ENCODE peak calls at places on chromosomes 16 and 17, in four cellular contexts. One of them, this sample, is unnamed.

GRCh38 chr17:72613411-72614292 is 478.8 kb downstream of the SLC39A11 start:
- DNase-seq in stimulated activated CD4-positive, alpha-beta T cell treated with anti-CD3 and anti-CD28 coated beads, Interleukin-1b, Interleukin-23, amount 100 ng/mL, for 24 hours: no peak
- DNase-seq in activated CD4-positive, CD25-positive, alpha-beta regulatory T cell treated with anti-CD3 and anti-CD28 coated beads, Interleukin-2, amount 50 U/mL, for 16 hours: no peak
- DNase-seq in EL: peak; percentile 51
- DNase-seq in this sample: no peak

GRCh38 chr16:4315185-4316102 is at the start of gene GLIS2:
- DNase-seq in stimulated activated CD4-positive, alpha-beta T cell treated with anti-CD3 and anti-CD28 coated beads, Interleukin-1b, Interleukin-23, amount 100 ng/mL, for 24 hours: no peak
- DNase-seq in activated CD4-positive, CD25-positive, alpha-beta regulatory T cell treated with anti-CD3 and anti-CD28 coated beads, Interleukin-2, amount 50 U/mL, for 16 hours: no peak
- DNase-seq in EL: peak; percentile 83
- DNase-seq in this sample: peak; percentile 90

GRCh38 chr16:87375426-87376135 is 8.0 kb downstream of the FBXO31 start:
- DNase-seq in stimulated activated CD4-positive, alpha-beta T cell treated with anti-CD3 and anti-CD28 coated beads, Interleukin-1b, Interleukin-23, amount 100 ng/mL, for 24 hours: no peak
- DNase-seq in activated CD4-positive, CD25-positive, alpha-beta regulatory T cell treated with anti-CD3 and anti-CD28 coated beads, Interleukin-2, amount 50 U/mL, for 16 hours: no peak
- DNase-seq in EL: peak; percentile 35
- DNase-seq in this sample: no peak

GRCh38 chr17:62703776-62704380 is 76.4 kb downstream of the MRC2 start:
- DNase-seq in stimulated activated CD4-positive, alpha-beta T cell treated with anti-CD3 and anti-CD28 coated beads, Interleukin-1b, Interleukin-23, amount 100 ng/mL, for 24 hours: peak; percentile 40
- DNase-seq in activated CD4-positive, CD25-positive, alpha-beta regulatory T cell treated with anti-CD3 and anti-CD28 coated beads, Interleukin-2, amount 50 U/mL, for 16 hours: peak; percentile 39
- DNase-seq in EL: peak; percentile 72
- DNase-seq in this sample: peak; percentile 87

GRCh38 chr16:84607694-84608093 is 10.2 kb downstream of the COTL1 start:
- DNase-seq in stimulated activated CD4-positive, alpha-beta T cell treated with anti-CD3 and anti-CD28 coated beads, Interleukin-1b, Interleukin-23, amount 100 ng/mL, for 24 hours: no peak
- DNase-seq in activated CD4-positive, CD25-positive, alpha-beta regulatory T cell treated with anti-CD3 and anti-CD28 coated beads, Interleukin-2, amount 50 U/mL, for 16 hours: no peak
- DNase-seq in EL: no peak
- DNase-seq in this sample: no peak

GRCh38 chr17:74862108-74862901 is 2.6 kb upstream of the GRIN2C start:
- DNase-seq in stimulated activated CD4-positive, alpha-beta T cell treated with anti-CD3 and anti-CD28 coated beads, Interleukin-1b, Interleukin-23, amount 100 ng/mL, for 24 hours: peak; percentile 47
- DNase-seq in activated CD4-positive, CD25-positive, alpha-beta regulatory T cell treated with anti-CD3 and anti-CD28 coated beads, Interleukin-2, amount 50 U/mL, for 16 hours: peak; percentile 39
- DNase-seq in EL: peak; percentile 63
- DNase-seq in this sample: peak; percentile 91

GRCh38 chr16:85402910-85403692 is 210.0 kb upstream of the GSE1 start:
- DNase-seq in stimulated activated CD4-positive, alpha-beta T cell treated with anti-CD3 and anti-CD28 coated beads, Interleukin-1b, Interleukin-23, amount 100 ng/mL, for 24 hours: no peak
- DNase-seq in activated CD4-positive, CD25-positive, alpha-beta regulatory T cell treated with anti-CD3 and anti-CD28 coated beads, Interleukin-2, amount 50 U/mL, for 16 hours: no peak
- DNase-seq in EL: peak; percentile 25
- DNase-seq in this sample: no peak

GRCh38 chr16:66701516-66701915 is 5.0 kb upstream of the CMTM4 start:
- DNase-seq in stimulated activated CD4-positive, alpha-beta T cell treated with anti-CD3 and anti-CD28 coated beads, Interleukin-1b, Interleukin-23, amount 100 ng/mL, for 24 hours: no peak
- DNase-seq in activated CD4-positive, CD25-positive, alpha-beta regulatory T cell treated with anti-CD3 and anti-CD28 coated beads, Interleukin-2, amount 50 U/mL, for 16 hours: no peak
- DNase-seq in EL: no peak
- DNase-seq in this sample: no peak

GRCh38 chr17:2087597-2088211 is 32.8 kb downstream of the HIC1 start:
- DNase-seq in stimulated activated CD4-positive, alpha-beta T cell treated with anti-CD3 and anti-CD28 coated beads, Interleukin-1b, Interleukin-23, amount 100 ng/mL, for 24 hours: peak; percentile 16
- DNase-seq in activated CD4-positive, CD25-positive, alpha-beta regulatory T cell treated with anti-CD3 and anti-CD28 coated beads, Interleukin-2, amount 50 U/mL, for 16 hours: no peak
- DNase-seq in EL: no peak
- DNase-seq in this sample: no peak

GRCh38 chr17:64778367-64779290 is 116.5 kb upstream of the SMURF2 start:
- DNase-seq in stimulated activated CD4-positive, alpha-beta T cell treated with anti-CD3 and anti-CD28 coated beads, Interleukin-1b, Interleukin-23, amount 100 ng/mL, for 24 hours: no peak
- DNase-seq in activated CD4-positive, CD25-positive, alpha-beta regulatory T cell treated with anti-CD3 and anti-CD28 coated beads, Interleukin-2, amount 50 U/mL, for 16 hours: no peak
- DNase-seq in EL: no peak
- DNase-seq in this sample: no peak

GRCh38 chr16:3143189-3143588 is 8.4 kb downstream of the ZNF213 start:
- DNase-seq in stimulated activated CD4-positive, alpha-beta T cell treated with anti-CD3 and anti-CD28 coated beads, Interleukin-1b, Interleukin-23, amount 100 ng/mL, for 24 hours: no peak
- DNase-seq in activated CD4-positive, CD25-positive, alpha-beta regulatory T cell treated with anti-CD3 and anti-CD28 coated beads, Interleukin-2, amount 50 U/mL, for 16 hours: no peak
- DNase-seq in EL: no peak
- DNase-seq in this sample: no peak

GRCh38 chr17:48550313-48551205 is 5.7 kb upstream of the HOXB2 start:
- DNase-seq in stimulated activated CD4-positive, alpha-beta T cell treated with anti-CD3 and anti-CD28 coated beads, Interleukin-1b, Interleukin-23, amount 100 ng/mL, for 24 hours: no peak
- DNase-seq in activated CD4-positive, CD25-positive, alpha-beta regulatory T cell treated with anti-CD3 and anti-CD28 coated beads, Interleukin-2, amount 50 U/mL, for 16 hours: no peak
- DNase-seq in EL: no peak
- DNase-seq in this sample: no peak

GRCh38 chr17:78127240-78127887 is 1.2 kb downstream of the TMC6 start:
- DNase-seq in stimulated activated CD4-positive, alpha-beta T cell treated with anti-CD3 and anti-CD28 coated beads, Interleukin-1b, Interleukin-23, amount 100 ng/mL, for 24 hours: no peak
- DNase-seq in activated CD4-positive, CD25-positive, alpha-beta regulatory T cell treated with anti-CD3 and anti-CD28 coated beads, Interleukin-2, amount 50 U/mL, for 16 hours: no peak
- DNase-seq in EL: no peak
- DNase-seq in this sample: no peak

GRCh38 chr16:86991679-86992078 is 325.5 kb downstream of the C16orf95 start:
- DNase-seq in stimulated activated CD4-positive, alpha-beta T cell treated with anti-CD3 and anti-CD28 coated beads, Interleukin-1b, Interleukin-23, amount 100 ng/mL, for 24 hours: no peak
- DNase-seq in activated CD4-positive, CD25-positive, alpha-beta regulatory T cell treated with anti-CD3 and anti-CD28 coated beads, Interleukin-2, amount 50 U/mL, for 16 hours: no peak
- DNase-seq in EL: peak; percentile 54
- DNase-seq in this sample: no peak

GRCh38 chr17:19768046-19768782 is 20.1 kb upstream of the ALDH3A1 start:
- DNase-seq in stimulated activated CD4-positive, alpha-beta T cell treated with anti-CD3 and anti-CD28 coated beads, Interleukin-1b, Interleukin-23, amount 100 ng/mL, for 24 hours: no peak
- DNase-seq in activated CD4-positive, CD25-positive, alpha-beta regulatory T cell treated with anti-CD3 and anti-CD28 coated beads, Interleukin-2, amount 50 U/mL, for 16 hours: no peak
- DNase-seq in EL: no peak
- DNase-seq in this sample: no peak

GRCh38 chr17:3012926-3013581 is 50.4 kb downstream of the OR1D5 start:
- DNase-seq in stimulated activated CD4-positive, alpha-beta T cell treated with anti-CD3 and anti-CD28 coated beads, Interleukin-1b, Interleukin-23, amount 100 ng/mL, for 24 hours: peak; percentile 33
- DNase-seq in activated CD4-positive, CD25-positive, alpha-beta regulatory T cell treated with anti-CD3 and anti-CD28 coated beads, Interleukin-2, amount 50 U/mL, for 16 hours: peak; percentile 20
- DNase-seq in EL: peak; percentile 58
- DNase-seq in this sample: peak; percentile 68

GRCh38 chr17:40113110-40113960 is 8.4 kb upstream of the MSL1 start:
- DNase-seq in stimulated activated CD4-positive, alpha-beta T cell treated with anti-CD3 and anti-CD28 coated beads, Interleukin-1b, Interleukin-23, amount 100 ng/mL, for 24 hours: peak; percentile 76
- DNase-seq in activated CD4-positive, CD25-positive, alpha-beta regulatory T cell treated with anti-CD3 and anti-CD28 coated beads, Interleukin-2, amount 50 U/mL, for 16 hours: peak; percentile 86
- DNase-seq in EL: peak; percentile 96
- DNase-seq in this sample: peak; percentile 98

GRCh38 chr16:8892101-8892575 is 10.0 kb downstream of the LITAFD start:
- DNase-seq in stimulated activated CD4-positive, alpha-beta T cell treated with anti-CD3 and anti-CD28 coated beads, Interleukin-1b, Interleukin-23, amount 100 ng/mL, for 24 hours: no peak
- DNase-seq in activated CD4-positive, CD25-positive, alpha-beta regulatory T cell treated with anti-CD3 and anti-CD28 coated beads, Interleukin-2, amount 50 U/mL, for 16 hours: no peak
- DNase-seq in EL: no peak
- DNase-seq in this sample: no peak

GRCh38 chr17:40922239-40922638 is 15.2 kb downstream of the KRT23 start:
- DNase-seq in stimulated activated CD4-positive, alpha-beta T cell treated with anti-CD3 and anti-CD28 coated beads, Interleukin-1b, Interleukin-23, amount 100 ng/mL, for 24 hours: no peak
- DNase-seq in activated CD4-positive, CD25-positive, alpha-beta regulatory T cell treated with anti-CD3 and anti-CD28 coated beads, Interleukin-2, amount 50 U/mL, for 16 hours: no peak
- DNase-seq in EL: peak; percentile 88
- DNase-seq in this sample: no peak

GRCh38 chr17:55202906-55203305 is 61.9 kb upstream of the HLF start:
- DNase-seq in stimulated activated CD4-positive, alpha-beta T cell treated with anti-CD3 and anti-CD28 coated beads, Interleukin-1b, Interleukin-23, amount 100 ng/mL, for 24 hours: no peak
- DNase-seq in activated CD4-positive, CD25-positive, alpha-beta regulatory T cell treated with anti-CD3 and anti-CD28 coated beads, Interleukin-2, amount 50 U/mL, for 16 hours: no peak
- DNase-seq in EL: no peak
- DNase-seq in this sample: no peak

GRCh38 chr16:85239871-85240270 is 127.6 kb upstream of the CIBAR2 start:
- DNase-seq in stimulated activated CD4-positive, alpha-beta T cell treated with anti-CD3 and anti-CD28 coated beads, Interleukin-1b, Interleukin-23, amount 100 ng/mL, for 24 hours: no peak
- DNase-seq in activated CD4-positive, CD25-positive, alpha-beta regulatory T cell treated with anti-CD3 and anti-CD28 coated beads, Interleukin-2, amount 50 U/mL, for 16 hours: no peak
- DNase-seq in EL: no peak
- DNase-seq in this sample: no peak

GRCh38 chr16:12305847-12306246 is 329.3 kb downstream of the SNX29 start:
- DNase-seq in stimulated activated CD4-positive, alpha-beta T cell treated with anti-CD3 and anti-CD28 coated beads, Interleukin-1b, Interleukin-23, amount 100 ng/mL, for 24 hours: no peak
- DNase-seq in activated CD4-positive, CD25-positive, alpha-beta regulatory T cell treated with anti-CD3 and anti-CD28 coated beads, Interleukin-2, amount 50 U/mL, for 16 hours: no peak
- DNase-seq in EL: no peak
- DNase-seq in this sample: no peak

GRCh38 chr17:63189082-63189481 is 223.0 kb downstream of the TANC2 start:
- DNase-seq in stimulated activated CD4-positive, alpha-beta T cell treated with anti-CD3 and anti-CD28 coated beads, Interleukin-1b, Interleukin-23, amount 100 ng/mL, for 24 hours: no peak
- DNase-seq in activated CD4-positive, CD25-positive, alpha-beta regulatory T cell treated with anti-CD3 and anti-CD28 coated beads, Interleukin-2, amount 50 U/mL, for 16 hours: no peak
- DNase-seq in EL: peak; percentile 43
- DNase-seq in this sample: no peak

GRCh38 chr16:7400117-7400890 is 67.7 kb downstream of the RBFOX1 start:
- DNase-seq in stimulated activated CD4-positive, alpha-beta T cell treated with anti-CD3 and anti-CD28 coated beads, Interleukin-1b, Interleukin-23, amount 100 ng/mL, for 24 hours: no peak
- DNase-seq in activated CD4-positive, CD25-positive, alpha-beta regulatory T cell treated with anti-CD3 and anti-CD28 coated beads, Interleukin-2, amount 50 U/mL, for 16 hours: no peak
- DNase-seq in EL: no peak
- DNase-seq in this sample: no peak

GRCh38 chr17:27559996-27560481 is 70.9 kb upstream of the LGALS9 start:
- DNase-seq in stimulated activated CD4-positive, alpha-beta T cell treated with anti-CD3 and anti-CD28 coated beads, Interleukin-1b, Interleukin-23, amount 100 ng/mL, for 24 hours: no peak
- DNase-seq in activated CD4-positive, CD25-positive, alpha-beta regulatory T cell treated with anti-CD3 and anti-CD28 coated beads, Interleukin-2, amount 50 U/mL, for 16 hours: no peak
- DNase-seq in EL: peak; percentile 82
- DNase-seq in this sample: no peak

GRCh38 chr16:19162085-19162484 is 6.0 kb upstream of the SYT17 start:
- DNase-seq in stimulated activated CD4-positive, alpha-beta T cell treated with anti-CD3 and anti-CD28 coated beads, Interleukin-1b, Interleukin-23, amount 100 ng/mL, for 24 hours: no peak
- DNase-seq in activated CD4-positive, CD25-positive, alpha-beta regulatory T cell treated with anti-CD3 and anti-CD28 coated beads, Interleukin-2, amount 50 U/mL, for 16 hours: no peak
- DNase-seq in EL: no peak
- DNase-seq in this sample: no peak

GRCh38 chr16:51510416-51510815 is 359.3 kb upstream of the SALL1 start:
- DNase-seq in stimulated activated CD4-positive, alpha-beta T cell treated with anti-CD3 and anti-CD28 coated beads, Interleukin-1b, Interleukin-23, amount 100 ng/mL, for 24 hours: no peak
- DNase-seq in activated CD4-positive, CD25-positive, alpha-beta regulatory T cell treated with anti-CD3 and anti-CD28 coated beads, Interleukin-2, amount 50 U/mL, for 16 hours: no peak
- DNase-seq in EL: no peak
- DNase-seq in this sample: no peak

GRCh38 chr16:68381363-68381724 is 67.0 kb downstream of the SMPD3 start:
- DNase-seq in stimulated activated CD4-positive, alpha-beta T cell treated with anti-CD3 and anti-CD28 coated beads, Interleukin-1b, Interleukin-23, amount 100 ng/mL, for 24 hours: no peak
- DNase-seq in activated CD4-positive, CD25-positive, alpha-beta regulatory T cell treated with anti-CD3 and anti-CD28 coated beads, Interleukin-2, amount 50 U/mL, for 16 hours: no peak
- DNase-seq in EL: no peak
- DNase-seq in this sample: no peak

GRCh38 chr17:58341861-58342475 is 10.0 kb downstream of the SUPT4H1 start:
- DNase-seq in stimulated activated CD4-positive, alpha-beta T cell treated with anti-CD3 and anti-CD28 coated beads, Interleukin-1b, Interleukin-23, amount 100 ng/mL, for 24 hours: no peak
- DNase-seq in activated CD4-positive, CD25-positive, alpha-beta regulatory T cell treated with anti-CD3 and anti-CD28 coated beads, Interleukin-2, amount 50 U/mL, for 16 hours: no peak
- DNase-seq in EL: no peak
- DNase-seq in this sample: no peak

GRCh38 chr17:20944014-20944905 is 98.6 kb downstream of the USP22 start:
- DNase-seq in stimulated activated CD4-positive, alpha-beta T cell treated with anti-CD3 and anti-CD28 coated beads, Interleukin-1b, Interleukin-23, amount 100 ng/mL, for 24 hours: no peak
- DNase-seq in activated CD4-positive, CD25-positive, alpha-beta regulatory T cell treated with anti-CD3 and anti-CD28 coated beads, Interleukin-2, amount 50 U/mL, for 16 hours: no peak
- DNase-seq in EL: no peak
- DNase-seq in this sample: peak; percentile 74

GRCh38 chr17:9728005-9728404 is 63.4 kb downstream of the DHRS7C start:
- DNase-seq in stimulated activated CD4-positive, alpha-beta T cell treated with anti-CD3 and anti-CD28 coated beads, Interleukin-1b, Interleukin-23, amount 100 ng/mL, for 24 hours: no peak
- DNase-seq in activated CD4-positive, CD25-positive, alpha-beta regulatory T cell treated with anti-CD3 and anti-CD28 coated beads, Interleukin-2, amount 50 U/mL, for 16 hours: no peak
- DNase-seq in EL: no peak
- DNase-seq in this sample: no peak

GRCh38 chr17:34259151-34259550 is 4.1 kb downstream of the CCL2 start:
- DNase-seq in stimulated activated CD4-positive, alpha-beta T cell treated with anti-CD3 and anti-CD28 coated beads, Interleukin-1b, Interleukin-23, amount 100 ng/mL, for 24 hours: no peak
- DNase-seq in activated CD4-positive, CD25-positive, alpha-beta regulatory T cell treated with anti-CD3 and anti-CD28 coated beads, Interleukin-2, amount 50 U/mL, for 16 hours: no peak
- DNase-seq in EL: peak; percentile 67
- DNase-seq in this sample: no peak

GRCh38 chr17:14200354-14200753 is 36.3 kb downstream of the CDRT15 start:
- DNase-seq in stimulated activated CD4-positive, alpha-beta T cell treated with anti-CD3 and anti-CD28 coated beads, Interleukin-1b, Interleukin-23, amount 100 ng/mL, for 24 hours: no peak
- DNase-seq in activated CD4-positive, CD25-positive, alpha-beta regulatory T cell treated with anti-CD3 and anti-CD28 coated beads, Interleukin-2, amount 50 U/mL, for 16 hours: no peak
- DNase-seq in EL: no peak
- DNase-seq in this sample: no peak

GRCh38 chr17:69466451-69466850 is 52.0 kb downstream of the MAP2K6 start:
- DNase-seq in stimulated activated CD4-positive, alpha-beta T cell treated with anti-CD3 and anti-CD28 coated beads, Interleukin-1b, Interleukin-23, amount 100 ng/mL, for 24 hours: no peak
- DNase-seq in activated CD4-positive, CD25-positive, alpha-beta regulatory T cell treated with anti-CD3 and anti-CD28 coated beads, Interleukin-2, amount 50 U/mL, for 16 hours: no peak
- DNase-seq in EL: no peak
- DNase-seq in this sample: no peak

GRCh38 chr16:79644977-79645667 is 44.6 kb upstream of the MAF start:
- DNase-seq in stimulated activated CD4-positive, alpha-beta T cell treated with anti-CD3 and anti-CD28 coated beads, Interleukin-1b, Interleukin-23, amount 100 ng/mL, for 24 hours: no peak
- DNase-seq in activated CD4-positive, CD25-positive, alpha-beta regulatory T cell treated with anti-CD3 and anti-CD28 coated beads, Interleukin-2, amount 50 U/mL, for 16 hours: no peak
- DNase-seq in EL: no peak
- DNase-seq in this sample: no peak

This sample was measured in WERI-Rb-1.